ENCODE peak calls at places on chromosomes 11 and 22, in four cellular contexts. S is heart left ventricle, Q is left ventricle myocardium inferior, N is fibroblast of pulmonary artery. H is an unnamed sample.

GRCh38 chr11:66216911-66217310 is 51.5 kb upstream of the RAB1B start:
- DNase-seq in Q (no peak), N (no peak), S (no peak), H (no peak)

GRCh38 chr11:105825141-105825540 is 196.9 kb downstream of the MSANTD4 start:
- DNase-seq in Q (no peak), S (no peak), N (no peak), H (no peak)

GRCh38 chr22:29330291-29330690 is 14.8 kb upstream of the RASL10A start:
- DNase-seq in S (no peak), N (no peak), Q (no peak), H (no peak)

GRCh38 chr11:4063348-4063747 is 31.3 kb upstream of the RRM1 start:
- DNase-seq in Q (no peak), N (no peak), S (no peak), H (no peak)

GRCh38 chr11:126437731-126438130 is 82.2 kb downstream of the ST3GAL4 start:
- DNase-seq in N (no peak), S (no peak), Q (no peak), H (no peak)

GRCh38 chr11:6321356-6321755 is 1.1 kb upstream of the CAVIN3 start:
- DNase-seq in Q (peak), N (no peak), S (no peak), H (no peak)

GRCh38 chr22:50700387-50701075 is 27.9 kb downstream of the SHANK3 start:
- DNase-seq in Q (peak), N (no peak), S (peak), H (no peak)

GRCh38 chr22:44118645-44119315 is 61.9 kb upstream of the PARVG start:
- DNase-seq in S (peak), N (no peak), Q (no peak), H (no peak)

GRCh38 chr11:67303989-67304411 is 670 bp downstream of the SSH3 start:
- DNase-seq in N (no peak), Q (no peak), S (peak), H (peak)

GRCh38 chr11:9269492-9270030 is 4.4 kb upstream of the DENND5A start:
- DNase-seq in S (no peak), N (peak), Q (no peak), H (no peak)

GRCh38 chr11:34623463-34623862 is 2.6 kb downstream of the EHF start:
- DNase-seq in N (no peak), Q (no peak), S (no peak), H (no peak)

GRCh38 chr11:65440831-65441499 is 18.4 kb downstream of the NEAT1 start:
- DNase-seq in Q (no peak), N (peak), S (no peak), H (no peak)

GRCh38 chr11:63814383-63814736 is 1.1 kb downstream of the SPINDOC start:
- DNase-seq in N (no peak), S (no peak), Q (no peak), H (no peak)

GRCh38 chr11:116707250-116707649 is 65.5 kb downstream of the BUD13 start:
- DNase-seq in S (no peak), Q (no peak), N (no peak), H (no peak)

GRCh38 chr11:108561535-108561991 is 32.0 kb downstream of the EXPH5 start:
- DNase-seq in Q (no peak), S (no peak), N (peak), H (no peak)

GRCh38 chr11:67320691-67321090 is 17.4 kb downstream of the SSH3 start:
- DNase-seq in Q (no peak), N (no peak), S (no peak), H (no peak)

GRCh38 chr11:29029452-29029851 is 921.3 kb downstream of the METTL15 start:
- DNase-seq in N (no peak), S (no peak), Q (no peak), H (no peak)

GRCh38 chr11:95715777-95716241 is 73.8 kb downstream of the FAM76B start:
- DNase-seq in S (no peak), N (peak), Q (no peak), H (no peak)

GRCh38 chr11:36007127-36007824 is 63.4 kb downstream of the LDLRAD3 start:
- DNase-seq in S (no peak), Q (no peak), N (no peak), H (no peak)

GRCh38 chr11:303359-303758 is 4.0 kb upstream of the IFITM5 start:
- DNase-seq in Q (no peak), S (no peak), N (no peak), H (no peak)

GRCh38 chr11:19181673-19182261 is 20.0 kb downstream of the CSRP3 start:
- DNase-seq in N (no peak), S (no peak), Q (no peak), H (no peak)

GRCh38 chr11:116506446-116506845 is 266.3 kb downstream of the BUD13 start:
- DNase-seq in Q (no peak), S (no peak), N (no peak), H (no peak)

GRCh38 chr11:26470992-26471391 is 101.1 kb downstream of the MUC15 start:
- DNase-seq in S (no peak), N (no peak), Q (no peak), H (no peak)
- TF ChIP-seq CTCF in S (no peak), N (no peak), Q (no peak), H (no peak)

DNA sequence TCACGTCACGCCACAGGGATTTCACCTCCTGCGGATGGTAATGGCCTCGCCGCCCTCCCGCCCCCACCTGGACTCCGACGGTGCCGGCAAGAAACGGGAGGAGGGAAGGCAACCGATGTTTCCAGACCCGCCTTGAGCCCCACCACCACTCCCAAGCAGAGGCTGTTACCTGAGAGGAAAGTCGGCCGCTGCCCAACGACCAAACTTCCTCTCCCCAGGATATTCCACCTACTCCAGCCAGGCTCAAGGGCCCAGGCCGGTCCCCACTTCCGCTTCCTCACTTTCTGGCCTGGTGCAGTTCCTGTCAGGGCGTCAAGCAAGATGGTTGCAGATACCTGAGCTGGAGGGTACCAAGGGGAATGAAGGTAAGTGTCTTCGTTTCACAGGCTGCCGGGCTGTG is at the start of gene ENTHD1:
- DNase-seq in N (no peak), S (no peak), Q (no peak), H (peak)
- TF ChIP-seq CTCF in N (no peak), S (no peak), Q (no peak), H (no peak)

DNA sequence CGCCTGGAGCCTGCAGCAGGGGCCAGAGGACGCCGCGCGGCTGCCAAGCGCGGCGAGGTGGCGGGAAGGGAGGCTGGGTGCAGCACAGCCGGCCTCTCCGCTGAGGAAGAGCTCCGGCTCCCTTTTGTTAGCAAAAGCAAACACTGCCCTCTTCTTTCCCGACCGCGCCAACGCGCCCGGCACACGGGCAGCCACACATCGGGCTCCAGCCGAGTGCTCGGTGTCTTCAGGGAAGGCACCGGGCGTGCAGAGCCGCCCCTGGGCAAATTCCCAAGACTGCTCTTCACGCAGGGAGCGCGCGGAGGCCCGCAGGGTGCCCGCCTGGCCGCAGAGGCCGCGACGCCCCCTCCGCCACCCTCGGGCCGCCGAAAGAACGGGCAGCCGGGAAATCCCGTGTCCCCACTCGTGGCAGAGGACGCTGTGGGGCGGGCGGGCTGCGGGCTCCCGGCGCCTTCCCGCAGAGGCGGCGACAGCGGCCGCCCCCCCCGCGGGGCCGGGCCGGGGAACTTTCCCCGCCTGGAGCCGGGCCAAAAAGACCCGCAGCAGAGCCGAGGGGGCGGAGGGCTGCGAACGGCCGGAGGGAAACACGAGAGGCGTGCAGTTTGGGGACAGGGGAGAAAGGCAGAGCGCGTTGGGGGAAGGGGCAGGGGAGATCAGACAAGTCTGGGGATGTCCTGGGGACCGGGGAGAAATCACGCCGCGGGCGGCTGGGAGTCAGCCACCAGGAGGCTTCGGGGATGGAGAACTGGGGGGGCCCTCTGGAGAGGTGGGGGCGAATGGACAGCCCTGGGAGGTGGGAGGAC is 931 bp downstream of the CADM1 start:
- DNase-seq in S (peak), Q (peak), N (peak), H (peak)
- TF ChIP-seq CTCF in S (peak), Q (peak), N (no peak), H (peak)

GRCh38 chr11:128194226-128194625 is 393.1 kb downstream of the ETS1 start:
- DNase-seq in Q (no peak), N (peak), S (no peak), H (no peak)
- TF ChIP-seq CTCF in Q (no peak), N (no peak), S (no peak), H (no peak)

GRCh38 chr11:60607483-60607882 is 91.9 kb upstream of the MS4A8 start:
- DNase-seq in N (no peak), Q (no peak), S (no peak), H (no peak)
- TF ChIP-seq CTCF in N (no peak), Q (no peak), S (no peak), H (peak)

DNA sequence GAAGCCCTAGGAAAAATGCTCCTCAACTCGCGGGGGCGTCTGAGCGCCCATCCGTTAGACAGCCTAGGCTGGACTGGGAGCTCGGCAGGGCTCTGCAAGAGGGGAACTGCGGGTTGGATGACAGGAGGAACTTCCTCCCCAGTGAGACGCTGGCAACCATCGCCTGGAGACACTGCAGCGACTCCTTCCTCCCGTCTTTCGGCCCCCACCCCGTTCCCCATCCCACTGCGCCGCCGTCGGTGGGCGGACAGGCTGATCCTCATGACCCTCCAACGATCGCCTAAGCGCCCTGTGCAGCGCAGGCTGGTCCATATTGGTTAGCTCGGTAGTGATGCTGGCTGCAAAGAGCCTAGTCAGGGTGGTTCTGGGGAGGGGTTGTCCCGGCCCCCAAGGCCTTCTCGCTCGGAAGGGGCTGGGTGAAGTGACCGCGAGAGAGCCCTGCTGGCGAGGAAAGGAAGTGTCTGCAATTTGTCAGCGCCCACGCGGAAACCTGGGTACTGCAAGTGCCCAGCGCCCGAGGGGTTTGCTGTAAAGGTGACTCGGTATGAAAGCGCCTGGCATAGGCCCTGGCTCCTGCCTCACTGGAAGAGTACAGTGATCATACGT is 638 bp downstream of the NRGN start:
- DNase-seq in Q (peak), S (peak), N (peak), H (peak)
- TF ChIP-seq CTCF in Q (peak), S (peak), N (peak), H (peak)

GRCh38 chr11:119153049-119153818 is 4.4 kb downstream of the ABCG4 start:
- DNase-seq in N (no peak), S (no peak), Q (no peak), H (peak)
- TF ChIP-seq CTCF in N (no peak), S (no peak), Q (no peak), H (peak)

DNA sequence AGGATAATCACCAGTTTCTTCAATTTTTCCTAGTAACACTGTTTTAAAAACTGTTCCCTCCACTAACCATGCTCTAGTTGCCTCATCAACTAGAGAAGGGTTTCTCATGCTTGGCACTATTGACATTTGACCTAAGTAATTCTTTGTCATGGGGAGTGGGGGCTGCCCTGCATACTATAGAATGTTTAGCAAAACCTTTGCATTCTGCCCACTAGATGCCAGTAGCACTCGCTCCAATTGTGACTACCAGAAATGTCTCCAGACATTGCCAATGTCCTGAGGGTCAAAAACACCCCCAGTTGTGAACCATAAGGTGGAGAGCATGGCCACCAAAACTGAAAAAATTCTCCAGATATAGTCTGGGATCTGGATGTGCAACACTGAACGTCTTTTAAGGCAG is 27.6 kb upstream of the BMAL1 start:
- DNase-seq in Q (no peak), N (peak), S (no peak), H (no peak)
- TF ChIP-seq CTCF in Q (peak), N (peak), S (peak), H (peak)

GRCh38 chr22:37206118-37206840 is 6.0 kb downstream of the SSTR3 start:
- DNase-seq in Q (no peak), N (no peak), S (no peak), H (no peak)
- TF ChIP-seq CTCF in Q (no peak), N (no peak), S (no peak), H (no peak)

H was measured in H9.